ENCODE peak calls at places on chromosomes 16 and 17, in ten cellular contexts. J is iPS-NIHi11, O is psoas muscle, F is AG20443, N is dermis microvascular lymphatic vessel endothelial cell, P is cerebellar cortex, B is epithelial cell of prostate, K is pons, Q is GM12892, C is GM06990. W is an unnamed sample.

GRCh38 chr17:76292567-76292966 is 15.5 kb downstream of the QRICH2 start:
- DNase-seq in J (no peak), P (peak; percentile 27), C (no peak), F (no peak), K (no peak), B (no peak), O (no peak), N (no peak), Q (no peak), W (no peak)

GRCh38 chr16:79505344-79505743 is 95.2 kb downstream of the MAF start:
- DNase-seq in K (no peak), O (peak; percentile 53), Q (no peak), J (no peak), P (no peak), N (no peak), B (no peak), F (no peak), C (no peak), W (no peak)

GRCh38 chr17:43940630-43941029 is 1.6 kb downstream of the PPY start:
- DNase-seq in J (peak; percentile 59), C (no peak), F (peak; percentile 38), O (no peak), B (no peak), N (peak; percentile 25), P (peak; percentile 45), Q (no peak), K (no peak), W (no peak)

GRCh38 chr16:11877374-11877773 is 26.0 kb upstream of the RSL1D1 start:
- DNase-seq in O (no peak), F (peak; percentile 10), J (no peak), C (no peak), Q (no peak), B (no peak), N (no peak), K (no peak), P (no peak), W (no peak)

GRCh38 chr17:69223809-69224208 is 4.8 kb downstream of the ABCA10 start:
- DNase-seq in J (no peak), B (no peak), Q (no peak), C (peak; percentile 37), P (no peak), F (peak; percentile 13), O (no peak), K (no peak), N (peak; percentile 19), W (no peak)

GRCh38 chr17:28745052-28745776 is 1.4 kb downstream of the TRAF4 start:
- DNase-seq in C (peak; percentile 55), J (peak; percentile 25), P (peak; percentile 62), O (peak; percentile 60), Q (no peak), K (peak; percentile 95), N (peak; percentile 65), B (no peak), F (peak; percentile 33), W (no peak)

GRCh38 chr16:69116911-69117310 is 11.5 kb downstream of the HAS3 start:
- DNase-seq in Q (no peak), P (no peak), O (no peak), F (no peak), J (no peak), B (no peak), N (no peak), K (no peak), C (no peak), W (no peak)

GRCh38 chr17:77281904-77282367 is 141.2 kb downstream of the SEC14L1 start:
- DNase-seq in P (no peak), C (no peak), Q (peak; percentile 66), F (no peak), O (no peak), K (no peak), B (no peak), N (no peak), J (no peak), W (no peak)

GRCh38 chr17:41666708-41667279 is 21.9 kb upstream of the EIF1 start:
- DNase-seq in C (peak; percentile 85), Q (peak; percentile 80), O (peak; percentile 92), N (peak; percentile 70), B (no peak), K (peak; percentile 71), F (peak; percentile 89), J (peak; percentile 87), P (peak; percentile 87), W (peak; percentile 75)

GRCh38 chr17:80855968-80856862 is 135.4 kb upstream of the CHMP6 start:
- DNase-seq in B (peak; percentile 94), F (peak; percentile 93), C (peak; percentile 77), J (no peak), N (peak; percentile 98), Q (peak; percentile 71), K (no peak), P (no peak), O (peak; percentile 91), W (peak; percentile 84)

GRCh38 chr16:86353185-86353584 is 157.1 kb upstream of the FOXF1 start:
- DNase-seq in O (no peak), C (no peak), N (no peak), Q (no peak), K (no peak), P (no peak), J (no peak), F (peak; percentile 61), B (no peak), W (no peak)

GRCh38 chr16:29825145-29826044 is 5.1 kb downstream of the MVP start:
- DNase-seq in K (peak; percentile 66), C (peak; percentile 54), Q (peak; percentile 72), J (no peak), O (peak; percentile 77), N (peak; percentile 67), B (no peak), P (peak; percentile 98), F (peak; percentile 87), W (peak; percentile 69)

GRCh38 chr17:75367312-75367711 is 38.2 kb downstream of the GRB2 start:
- DNase-seq in Q (no peak), C (no peak), J (no peak), F (no peak), B (peak; percentile 26), N (no peak), K (no peak), P (no peak), O (no peak), W (no peak)

GRCh38 chr17:67026341-67026740 is 18.0 kb upstream of the CACNG1 start:
- DNase-seq in B (no peak), C (no peak), J (no peak), O (no peak), K (no peak), N (no peak), Q (no peak), F (no peak), P (no peak), W (no peak)

GRCh38 chr17:65759532-65759931 is 198.1 kb upstream of the AXIN2 start:
- DNase-seq in K (no peak), F (no peak), J (no peak), O (no peak), B (no peak), Q (no peak), N (peak; percentile 40), P (no peak), C (no peak), W (no peak)

W was measured in GM12891.